ENCODE peak calls at places on chromosomes 4 and X, in ten cellular contexts. One of them, this sample, is unnamed.

GRCh38 chr4:15003891-15004700 is 1.8 kb downstream of the CPEB2 start:
- DNase-seq in cardiac muscle cell: peak; percentile 29
- DNase-seq in omental fat pad: no peak
- DNase-seq in GM23338: peak; percentile 38
- DNase-seq in neural progenitor cell: peak; percentile 73
- DNase-seq in tibial nerve: peak; percentile 25
- DNase-seq in glutamatergic neuron: peak; percentile 57
- DNase-seq in OCI-LY7: peak; percentile 72
- DNase-seq in fibroblast of pulmonary artery: no peak
- DNase-seq in hepatocyte: peak; percentile 73
- DNase-seq in this sample: peak; percentile 45

GRCh38 chr4:103996637-103997036 is 276.9 kb upstream of the TACR3 start:
- DNase-seq in cardiac muscle cell: peak; percentile 66
- DNase-seq in omental fat pad: no peak
- DNase-seq in GM23338: peak; percentile 86
- DNase-seq in neural progenitor cell: peak; percentile 70
- DNase-seq in tibial nerve: no peak
- DNase-seq in glutamatergic neuron: no peak
- DNase-seq in OCI-LY7: no peak
- DNase-seq in fibroblast of pulmonary artery: peak; percentile 72
- DNase-seq in hepatocyte: peak; percentile 85
- DNase-seq in this sample: peak; percentile 11

GRCh38 chrX:102765794-102766193 is 45.3 kb downstream of the GPRASP3 start:
- DNase-seq in cardiac muscle cell: peak; percentile 77
- DNase-seq in omental fat pad: no peak
- DNase-seq in GM23338: no peak
- DNase-seq in neural progenitor cell: no peak
- DNase-seq in tibial nerve: no peak
- DNase-seq in glutamatergic neuron: no peak
- DNase-seq in OCI-LY7: no peak
- DNase-seq in fibroblast of pulmonary artery: peak; percentile 77
- DNase-seq in hepatocyte: peak; percentile 10
- DNase-seq in this sample: no peak

GRCh38 chr4:141914746-141915145 is 278.4 kb downstream of the IL15 start:
- DNase-seq in cardiac muscle cell: no peak
- DNase-seq in omental fat pad: no peak
- DNase-seq in GM23338: no peak
- DNase-seq in neural progenitor cell: no peak
- DNase-seq in tibial nerve: no peak
- DNase-seq in glutamatergic neuron: no peak
- DNase-seq in OCI-LY7: no peak
- DNase-seq in fibroblast of pulmonary artery: no peak
- DNase-seq in hepatocyte: no peak
- DNase-seq in this sample: no peak

GRCh38 chr4:120902925-120903324 is 19.6 kb downstream of the PRDM5 start:
- DNase-seq in cardiac muscle cell: peak; percentile 8
- DNase-seq in omental fat pad: no peak
- DNase-seq in GM23338: no peak
- DNase-seq in neural progenitor cell: no peak
- DNase-seq in tibial nerve: no peak
- DNase-seq in glutamatergic neuron: no peak
- DNase-seq in OCI-LY7: no peak
- DNase-seq in fibroblast of pulmonary artery: no peak
- DNase-seq in hepatocyte: no peak
- DNase-seq in this sample: no peak

GRCh38 chr4:170420255-170420693 is 330.5 kb upstream of the AADAT start:
- DNase-seq in cardiac muscle cell: no peak
- DNase-seq in omental fat pad: no peak
- DNase-seq in GM23338: no peak
- DNase-seq in neural progenitor cell: no peak
- DNase-seq in tibial nerve: no peak
- DNase-seq in glutamatergic neuron: no peak
- DNase-seq in OCI-LY7: peak; percentile 5
- DNase-seq in fibroblast of pulmonary artery: no peak
- DNase-seq in hepatocyte: peak; percentile 25
- DNase-seq in this sample: peak; percentile 4

GRCh38 chr4:112348488-112349158 is 51.5 kb downstream of the ALPK1 start:
- DNase-seq in cardiac muscle cell: peak; percentile 82
- DNase-seq in omental fat pad: no peak
- DNase-seq in GM23338: peak; percentile 75
- DNase-seq in neural progenitor cell: peak; percentile 81
- DNase-seq in tibial nerve: peak; percentile 16
- DNase-seq in glutamatergic neuron: peak; percentile 66
- DNase-seq in OCI-LY7: no peak
- DNase-seq in fibroblast of pulmonary artery: peak; percentile 77
- DNase-seq in hepatocyte: peak; percentile 68
- DNase-seq in this sample: no peak

GRCh38 chr4:111602848-111603247 is 542.4 kb upstream of the FAM241A start:
- DNase-seq in cardiac muscle cell: peak; percentile 27
- DNase-seq in omental fat pad: no peak
- DNase-seq in GM23338: peak; percentile 18
- DNase-seq in neural progenitor cell: no peak
- DNase-seq in tibial nerve: no peak
- DNase-seq in glutamatergic neuron: no peak
- DNase-seq in OCI-LY7: no peak
- DNase-seq in fibroblast of pulmonary artery: peak; percentile 25
- DNase-seq in hepatocyte: no peak
- DNase-seq in this sample: no peak

GRCh38 chr4:153488006-153488718 is 22.0 kb downstream of the TMEM131L start:
- DNase-seq in cardiac muscle cell: peak; percentile 54
- DNase-seq in omental fat pad: no peak
- DNase-seq in GM23338: no peak
- DNase-seq in neural progenitor cell: no peak
- DNase-seq in tibial nerve: no peak
- DNase-seq in glutamatergic neuron: no peak
- DNase-seq in OCI-LY7: no peak
- DNase-seq in fibroblast of pulmonary artery: no peak
- DNase-seq in hepatocyte: no peak
- DNase-seq in this sample: peak; percentile 71

GRCh38 chrX:122113376-122113775 is 1066.0 kb downstream of the GLUD2 start:
- DNase-seq in cardiac muscle cell: no peak
- DNase-seq in omental fat pad: no peak
- DNase-seq in GM23338: peak; percentile 11
- DNase-seq in neural progenitor cell: no peak
- DNase-seq in tibial nerve: no peak
- DNase-seq in glutamatergic neuron: no peak
- DNase-seq in OCI-LY7: no peak
- DNase-seq in fibroblast of pulmonary artery: no peak
- DNase-seq in hepatocyte: no peak
- DNase-seq in this sample: no peak

GRCh38 chrX:24485976-24486680 is 21.0 kb downstream of the PDK3 start:
- DNase-seq in cardiac muscle cell: no peak
- DNase-seq in omental fat pad: no peak
- DNase-seq in GM23338: no peak
- DNase-seq in neural progenitor cell: peak; percentile 22
- DNase-seq in tibial nerve: no peak
- DNase-seq in glutamatergic neuron: peak; percentile 18
- DNase-seq in OCI-LY7: no peak
- DNase-seq in fibroblast of pulmonary artery: no peak
- DNase-seq in hepatocyte: peak; percentile 62
- DNase-seq in this sample: no peak

GRCh38 chr4:153731239-153731638 is 28.6 kb downstream of the RNF175 start:
- DNase-seq in cardiac muscle cell: peak; percentile 86
- DNase-seq in omental fat pad: no peak
- DNase-seq in GM23338: no peak
- DNase-seq in neural progenitor cell: no peak
- DNase-seq in tibial nerve: no peak
- DNase-seq in glutamatergic neuron: no peak
- DNase-seq in OCI-LY7: no peak
- DNase-seq in fibroblast of pulmonary artery: peak; percentile 54
- DNase-seq in hepatocyte: peak; percentile 9
- DNase-seq in this sample: no peak

GRCh38 chrX:37685452-37686347 is at the start of gene XK:
- DNase-seq in cardiac muscle cell: peak; percentile 25
- DNase-seq in omental fat pad: no peak
- DNase-seq in GM23338: peak; percentile 74
- DNase-seq in neural progenitor cell: peak; percentile 68
- DNase-seq in tibial nerve: no peak
- DNase-seq in glutamatergic neuron: peak; percentile 62
- DNase-seq in OCI-LY7: no peak
- DNase-seq in fibroblast of pulmonary artery: peak; percentile 21
- DNase-seq in hepatocyte: peak; percentile 49
- DNase-seq in this sample: peak; percentile 34

GRCh38 chrX:70026112-70026850 is 23.5 kb downstream of the AWAT2 start:
- DNase-seq in cardiac muscle cell: peak; percentile 60
- DNase-seq in omental fat pad: no peak
- DNase-seq in GM23338: no peak
- DNase-seq in neural progenitor cell: no peak
- DNase-seq in tibial nerve: no peak
- DNase-seq in glutamatergic neuron: no peak
- DNase-seq in OCI-LY7: no peak
- DNase-seq in fibroblast of pulmonary artery: peak; percentile 62
- DNase-seq in hepatocyte: no peak
- DNase-seq in this sample: no peak

GRCh38 chr4:157806176-157806575 is 366.6 kb downstream of the GASK1B start:
- DNase-seq in cardiac muscle cell: no peak
- DNase-seq in omental fat pad: no peak
- DNase-seq in GM23338: no peak
- DNase-seq in neural progenitor cell: no peak
- DNase-seq in tibial nerve: no peak
- DNase-seq in glutamatergic neuron: no peak
- DNase-seq in OCI-LY7: no peak
- DNase-seq in fibroblast of pulmonary artery: no peak
- DNase-seq in hepatocyte: no peak
- DNase-seq in this sample: no peak

GRCh38 chr4:157808796-157809408 is 363.9 kb downstream of the GASK1B start:
- DNase-seq in cardiac muscle cell: no peak
- DNase-seq in omental fat pad: no peak
- DNase-seq in GM23338: no peak
- DNase-seq in neural progenitor cell: no peak
- DNase-seq in tibial nerve: no peak
- DNase-seq in glutamatergic neuron: no peak
- DNase-seq in OCI-LY7: no peak
- DNase-seq in fibroblast of pulmonary artery: no peak
- DNase-seq in hepatocyte: no peak
- DNase-seq in this sample: no peak

GRCh38 chr4:157803441-157804168 is 369.2 kb downstream of the GASK1B start:
- DNase-seq in cardiac muscle cell: no peak
- DNase-seq in omental fat pad: no peak
- DNase-seq in GM23338: no peak
- DNase-seq in neural progenitor cell: no peak
- DNase-seq in tibial nerve: no peak
- DNase-seq in glutamatergic neuron: no peak
- DNase-seq in OCI-LY7: no peak
- DNase-seq in fibroblast of pulmonary artery: no peak
- DNase-seq in hepatocyte: no peak
- DNase-seq in this sample: no peak

GRCh38 chr4:157804169-157804543 is 368.7 kb downstream of the GASK1B start:
- DNase-seq in cardiac muscle cell: no peak
- DNase-seq in omental fat pad: no peak
- DNase-seq in GM23338: no peak
- DNase-seq in neural progenitor cell: no peak
- DNase-seq in tibial nerve: no peak
- DNase-seq in glutamatergic neuron: no peak
- DNase-seq in OCI-LY7: no peak
- DNase-seq in fibroblast of pulmonary artery: no peak
- DNase-seq in hepatocyte: peak; percentile 7
- DNase-seq in this sample: no peak

DNA sequence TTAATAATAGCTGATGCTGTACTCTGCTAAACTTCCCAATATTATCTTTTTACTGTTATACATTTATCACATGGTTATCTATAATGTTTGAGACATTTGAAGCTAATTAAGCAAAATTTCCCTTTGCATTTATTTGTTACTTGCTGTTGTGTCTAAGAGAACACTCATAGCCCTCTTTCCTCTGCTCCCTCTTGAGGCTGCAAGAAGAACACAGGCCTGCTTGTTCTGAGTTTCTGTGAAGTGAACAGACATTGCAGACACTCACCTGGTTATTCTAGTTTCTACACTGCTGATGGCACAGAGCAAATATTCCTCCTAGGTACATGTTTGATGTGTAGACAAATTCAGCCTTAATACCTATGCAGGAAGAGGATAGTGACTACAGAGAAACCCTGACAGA is 367.8 kb downstream of the GASK1B start:
- DNase-seq in cardiac muscle cell: no peak
- DNase-seq in omental fat pad: no peak
- DNase-seq in GM23338: peak; percentile 48
- DNase-seq in neural progenitor cell: peak; percentile 33
- DNase-seq in tibial nerve: no peak
- DNase-seq in glutamatergic neuron: no peak
- DNase-seq in OCI-LY7: no peak
- DNase-seq in fibroblast of pulmonary artery: peak; percentile 19
- DNase-seq in hepatocyte: peak; percentile 48
- DNase-seq in this sample: no peak
- TF ChIP-seq CTCF in cardiac muscle cell: peak; percentile 17
- TF ChIP-seq CTCF in omental fat pad: no peak
- TF ChIP-seq CTCF in GM23338: peak; percentile 58
- TF ChIP-seq CTCF in neural progenitor cell: peak; percentile 51
- TF ChIP-seq CTCF in tibial nerve: no peak
- TF ChIP-seq CTCF in glutamatergic neuron: peak; percentile 30
- TF ChIP-seq CTCF in OCI-LY7: no peak
- TF ChIP-seq CTCF in fibroblast of pulmonary artery: peak; percentile 42
- TF ChIP-seq CTCF in hepatocyte: peak; percentile 54
- TF ChIP-seq CTCF in this sample: no peak

DNA sequence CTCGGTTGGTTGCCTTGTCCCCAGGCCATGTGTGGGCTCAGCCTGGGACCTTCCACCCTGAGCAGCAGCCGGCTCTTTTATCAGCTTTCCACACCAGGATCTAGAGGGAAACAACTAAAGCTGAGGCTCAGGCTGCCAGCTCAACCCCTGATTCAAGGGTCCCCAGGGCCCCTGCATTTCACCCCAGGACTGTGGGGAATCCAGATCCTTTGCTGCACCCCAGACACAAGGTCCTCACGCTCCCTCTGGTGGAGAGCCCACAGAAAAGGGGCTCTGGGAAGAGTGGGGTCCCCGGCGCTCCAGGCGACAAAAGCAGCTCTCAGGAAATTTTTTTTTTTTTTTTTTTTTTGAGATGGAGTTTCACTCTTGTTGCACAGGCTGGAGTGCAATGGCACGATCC is 64.3 kb downstream of the ZFYVE28 start:
- DNase-seq in cardiac muscle cell: peak; percentile 18
- DNase-seq in omental fat pad: no peak
- DNase-seq in GM23338: peak; percentile 67
- DNase-seq in neural progenitor cell: peak; percentile 59
- DNase-seq in tibial nerve: no peak
- DNase-seq in glutamatergic neuron: no peak
- DNase-seq in OCI-LY7: peak; percentile 36
- DNase-seq in fibroblast of pulmonary artery: peak; percentile 14
- DNase-seq in hepatocyte: no peak
- DNase-seq in this sample: peak; percentile 70
- TF ChIP-seq CTCF in cardiac muscle cell: peak; percentile 51
- TF ChIP-seq CTCF in omental fat pad: no peak
- TF ChIP-seq CTCF in GM23338: peak; percentile 70
- TF ChIP-seq CTCF in neural progenitor cell: peak; percentile 52
- TF ChIP-seq CTCF in tibial nerve: no peak
- TF ChIP-seq CTCF in glutamatergic neuron: no peak
- TF ChIP-seq CTCF in OCI-LY7: peak; percentile 69
- TF ChIP-seq CTCF in fibroblast of pulmonary artery: peak; percentile 49
- TF ChIP-seq CTCF in hepatocyte: peak; percentile 29
- TF ChIP-seq CTCF in this sample: no peak

GRCh38 chr4:48102303-48102702 is 31.7 kb downstream of the TXK start:
- DNase-seq in cardiac muscle cell: no peak
- DNase-seq in omental fat pad: no peak
- DNase-seq in GM23338: peak; percentile 40
- DNase-seq in neural progenitor cell: no peak
- DNase-seq in tibial nerve: no peak
- DNase-seq in glutamatergic neuron: no peak
- DNase-seq in OCI-LY7: peak; percentile 10
- DNase-seq in fibroblast of pulmonary artery: no peak
- DNase-seq in hepatocyte: no peak
- DNase-seq in this sample: no peak
- TF ChIP-seq CTCF in cardiac muscle cell: peak; percentile 5
- TF ChIP-seq CTCF in omental fat pad: no peak
- TF ChIP-seq CTCF in GM23338: peak; percentile 25
- TF ChIP-seq CTCF in neural progenitor cell: peak; percentile 28
- TF ChIP-seq CTCF in tibial nerve: no peak
- TF ChIP-seq CTCF in glutamatergic neuron: peak; percentile 30
- TF ChIP-seq CTCF in OCI-LY7: peak; percentile 39
- TF ChIP-seq CTCF in fibroblast of pulmonary artery: peak; percentile 5
- TF ChIP-seq CTCF in hepatocyte: peak; percentile 9
- TF ChIP-seq CTCF in this sample: no peak

GRCh38 chr4:82721819-82722423 is 76.7 kb downstream of the SCD5 start:
- DNase-seq in cardiac muscle cell: no peak
- DNase-seq in omental fat pad: no peak
- DNase-seq in GM23338: no peak
- DNase-seq in neural progenitor cell: peak; percentile 19
- DNase-seq in tibial nerve: no peak
- DNase-seq in glutamatergic neuron: peak; percentile 27
- DNase-seq in OCI-LY7: peak; percentile 47
- DNase-seq in fibroblast of pulmonary artery: no peak
- DNase-seq in hepatocyte: peak; percentile 65
- DNase-seq in this sample: peak; percentile 52
- TF ChIP-seq CTCF in cardiac muscle cell: no peak
- TF ChIP-seq CTCF in omental fat pad: no peak
- TF ChIP-seq CTCF in GM23338: peak; percentile 55
- TF ChIP-seq CTCF in neural progenitor cell: peak; percentile 46
- TF ChIP-seq CTCF in tibial nerve: no peak
- TF ChIP-seq CTCF in glutamatergic neuron: no peak
- TF ChIP-seq CTCF in OCI-LY7: peak; percentile 82
- TF ChIP-seq CTCF in fibroblast of pulmonary artery: peak; percentile 11
- TF ChIP-seq CTCF in hepatocyte: peak; percentile 48
- TF ChIP-seq CTCF in this sample: peak; percentile 65